ENCODE peak calls at places on chromosomes 5 and 9, in ten cellular contexts. R, V, P, B, H, O, K, W, J and D are unnamed samples.

GRCh38 chr5:59786271-59786805 is 107.2 kb downstream of the PDE4D start:
- DNase-seq in R (no peak), V (peak; percentile 92), P (no peak), B (no peak), H (no peak), O (no peak), K (no peak), W (no peak), J (no peak), D (no peak)

GRCh38 chr5:160188151-160188967 is 40.9 kb upstream of the FABP6 start:
- DNase-seq in R (no peak), V (peak; percentile 88), P (no peak), B (peak; percentile 75), H (peak; percentile 62), O (no peak), K (peak; percentile 86), W (peak; percentile 76), J (peak; percentile 48), D (peak; percentile 40)

GRCh38 chr9:76729116-76729515 is 35.1 kb upstream of the PCA3 start:
- DNase-seq in R (no peak), V (no peak), P (no peak), B (no peak), H (no peak), O (no peak), K (no peak), W (no peak), J (no peak), D (no peak)

GRCh38 chr5:31937703-31938102 is 236.4 kb downstream of the GOLPH3 start:
- DNase-seq in R (no peak), V (no peak), P (no peak), B (no peak), H (no peak), O (no peak), K (no peak), W (no peak), J (no peak), D (no peak)

GRCh38 chr5:37272564-37272963 is 23.4 kb upstream of the CPLANE1 start:
- DNase-seq in R (no peak), V (peak; percentile 72), P (no peak), B (no peak), H (no peak), O (no peak), K (no peak), W (no peak), J (no peak), D (no peak)

GRCh38 chr5:72441861-72442540 is 65.2 kb downstream of the ZNF366 start:
- DNase-seq in R (no peak), V (peak; percentile 96), P (peak; percentile 64), B (no peak), H (no peak), O (peak; percentile 32), K (no peak), W (no peak), J (no peak), D (no peak)

GRCh38 chr5:93130623-93131022 is 450.4 kb downstream of the NR2F1-AS1 start:
- DNase-seq in R (no peak), V (peak; percentile 62), P (no peak), B (no peak), H (peak; percentile 20), O (no peak), K (no peak), W (peak; percentile 71), J (no peak), D (no peak)

GRCh38 chr5:926416-927171 is 33.9 kb downstream of the TRIP13 start:
- DNase-seq in R (peak; percentile 21), V (peak; percentile 29), P (no peak), B (no peak), H (no peak), O (no peak), K (no peak), W (peak; percentile 63), J (peak; percentile 30), D (no peak)

GRCh38 chr9:21993893-21994525 is at the start of gene CDKN2A:
- DNase-seq in R (peak; percentile 51), V (peak; percentile 62), P (no peak), B (no peak), H (peak; percentile 36), O (no peak), K (peak; percentile 83), W (peak; percentile 52), J (no peak), D (no peak)

GRCh38 chr5:21236896-21237830 is 1249.2 kb upstream of the CDH18 start:
- DNase-seq in R (no peak), V (peak; percentile 76), P (no peak), B (no peak), H (no peak), O (no peak), K (no peak), W (no peak), J (no peak), D (no peak)

GRCh38 chr5:14086261-14086660 is 56.9 kb upstream of the TRIO start:
- DNase-seq in R (no peak), V (peak; percentile 53), P (no peak), B (no peak), H (no peak), O (no peak), K (no peak), W (no peak), J (no peak), D (no peak)

GRCh38 chr9:134626576-134627416 is 14.8 kb upstream of the COL5A1 start:
- DNase-seq in R (no peak), V (peak; percentile 91), P (no peak), B (no peak), H (no peak), O (no peak), K (no peak), W (no peak), J (no peak), D (no peak)

GRCh38 chr9:27688954-27689353 is 115.7 kb upstream of the C9orf72 start:
- DNase-seq in R (no peak), V (no peak), P (no peak), B (no peak), H (no peak), O (no peak), K (no peak), W (no peak), J (no peak), D (no peak)

GRCh38 chr5:39863926-39864572 is 439.3 kb upstream of the DAB2 start:
- DNase-seq in R (no peak), V (no peak), P (no peak), B (no peak), H (no peak), O (no peak), K (no peak), W (no peak), J (no peak), D (no peak)

GRCh38 chr5:81305783-81306182 is 4.4 kb downstream of the ZCCHC9 start:
- DNase-seq in R (no peak), V (no peak), P (no peak), B (no peak), H (no peak), O (no peak), K (no peak), W (no peak), J (no peak), D (no peak)

GRCh38 chr5:23053846-23054245 is 200.7 kb upstream of the CDH12 start:
- DNase-seq in R (no peak), V (no peak), P (no peak), B (no peak), H (no peak), O (no peak), K (no peak), W (no peak), J (no peak), D (no peak)

GRCh38 chr5:169576181-169576598 is 7.4 kb upstream of the SPDL1 start:
- DNase-seq in R (no peak), V (peak; percentile 99), P (no peak), B (no peak), H (no peak), O (no peak), K (no peak), W (no peak), J (no peak), D (no peak)

GRCh38 chr5:144150996-144151395 is 19.5 kb downstream of the YIPF5 start:
- DNase-seq in R (no peak), V (peak; percentile 56), P (no peak), B (no peak), H (no peak), O (no peak), K (no peak), W (no peak), J (no peak), D (no peak)

GRCh38 chr9:114431003-114431402 is 43.2 kb upstream of the AKNA start:
- DNase-seq in R (no peak), V (no peak), P (no peak), B (no peak), H (no peak), O (no peak), K (no peak), W (no peak), J (no peak), D (no peak)

GRCh38 chr5:158758666-158759065 is 341.1 kb downstream of the EBF1 start:
- DNase-seq in R (no peak), V (peak; percentile 63), P (no peak), B (no peak), H (no peak), O (no peak), K (no peak), W (no peak), J (no peak), D (no peak)
- H3K4me1 ChIP-seq in R (no peaks in the 10 kb centered on the region), V (peaks cover 20% of the 10 kb centered on the region), P (no peaks in the 10 kb centered on the region), B (peaks cover 13% of the 10 kb centered on the region), H (no peaks in the 10 kb centered on the region), O (peaks cover 42% of the 10 kb centered on the region), K (no peaks in the 10 kb centered on the region), W (no peaks in the 10 kb centered on the region), J (peaks cover 12% of the 10 kb centered on the region), D (peaks cover 4% of the 10 kb centered on the region)

GRCh38 chr9:127223810-127224177 is 40.8 kb upstream of the GARNL3 start:
- DNase-seq in R (no peak), V (no peak), P (no peak), B (no peak), H (no peak), O (no peak), K (peak; percentile 80), W (peak; percentile 11), J (no peak), D (no peak)
- H3K4me3 ChIP-seq in R (no peak overlapping the region), V (peak overlapping the region; percentile 59), P (peak overlapping the region; percentile 59), B (peak overlapping the region; percentile 89), H (peak overlapping the region; percentile 96), O (peak overlapping the region; percentile 77), K (peak overlapping the region; percentile 53), W (peak overlapping the region; percentile 48), J (peak overlapping the region; percentile 61), D (peak overlapping the region; percentile 80)

DNA sequence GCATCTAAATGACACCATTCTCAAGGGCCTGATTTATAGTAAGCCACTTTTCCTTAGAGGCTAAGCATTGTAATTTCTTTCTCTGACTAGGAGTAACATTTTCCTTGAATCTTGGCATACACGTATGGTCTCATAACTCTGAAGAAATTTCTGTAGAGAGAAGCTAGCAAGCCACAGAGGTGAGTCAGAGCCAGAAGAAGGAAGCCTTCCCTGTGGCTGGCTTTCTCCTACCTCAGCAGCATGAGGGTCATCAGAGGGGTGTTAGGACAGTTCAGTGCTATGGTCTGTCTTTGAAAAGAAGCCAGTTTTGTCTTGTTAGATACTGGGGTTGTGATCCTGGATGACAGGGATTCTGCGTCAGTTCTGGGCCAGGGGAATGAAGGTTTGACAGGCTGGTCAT is 3.2 kb downstream of the SNX30 start:
- DNase-seq in R (no peak), V (peak; percentile 95), P (no peak), B (no peak), H (no peak), O (no peak), K (no peak), W (no peak), J (no peak), D (no peak)
- H3K27ac ChIP-seq in R (no peak overlapping the region), V (peak overlapping the region; percentile 47), P (no peak overlapping the region), B (no peak overlapping the region), H (no peak overlapping the region), O (peak overlapping the region; percentile 37), K (no peak overlapping the region), W (no peak overlapping the region), J (no peak overlapping the region), D (no peak overlapping the region)

GRCh38 chr5:149796025-149796424 is 65.9 kb downstream of the PPARGC1B start:
- DNase-seq in R (no peak), V (no peak), P (no peak), B (no peak), H (no peak), O (no peak), K (no peak), W (peak; percentile 51), J (no peak), D (no peak)
- H3K4me1 ChIP-seq in R (no peaks in the 10 kb centered on the region), V (peaks cover 3% of the 10 kb centered on the region), P (peaks cover 11% of the 10 kb centered on the region), B (peaks cover 97% of the 10 kb centered on the region), H (peaks cover 8% of the 10 kb centered on the region), O (no peaks in the 10 kb centered on the region), K (peaks cover 12% of the 10 kb centered on the region), W (peaks cover 44% of the 10 kb centered on the region), J (peaks cover 99% of the 10 kb centered on the region), D (peaks cover 90% of the 10 kb centered on the region)